ENCODE peak calls at places on chromosomes 4 and X, in four cellular contexts. L is lung microvascular endothelial cell, Y is ELR, D is kidney glomerular epithelial cell. Q is an unnamed sample.

GRCh38 chr4:78688385-78688784 is 87.8 kb upstream of the BMP2K start:
- DNase-seq in L (no peak), Y (peak; percentile 27), D (no peak), Q (no peak)

GRCh38 chr4:125316391-125316780 is 1.6 kb downstream of the FAT4 start:
- DNase-seq in L (peak; percentile 46), Y (peak; percentile 49), D (no peak), Q (peak; percentile 40)

GRCh38 chr4:167021545-167022155 is 212.6 kb downstream of the SPOCK3 start:
- DNase-seq in L (peak; percentile 75), Y (peak; percentile 72), D (peak; percentile 80), Q (peak; percentile 46)

GRCh38 chr4:54683616-54684346 is 26.0 kb downstream of the KIT start:
- DNase-seq in L (peak; percentile 32), Y (peak; percentile 31), D (no peak), Q (no peak)

GRCh38 chrX:51332188-51332942 is at the start of gene NUDT10:
- DNase-seq in L (peak; percentile 2), Y (peak; percentile 0), D (peak; percentile 4), Q (no peak)

GRCh38 chrX:103066606-103067005 is 2.6 kb upstream of the BEX1 start:
- DNase-seq in L (no peak), Y (peak; percentile 73), D (no peak), Q (no peak)

GRCh38 chr4:154781126-154781982 is at the start of gene RBM46:
- DNase-seq in L (no peak), Y (no peak), D (no peak), Q (no peak)

GRCh38 chr4:94307231-94307840 is 35.3 kb downstream of the HPGDS start:
- DNase-seq in L (no peak), Y (peak; percentile 5), D (no peak), Q (no peak)

GRCh38 chr4:24560770-24561415 is 23.5 kb downstream of the DHX15 start:
- DNase-seq in L (peak; percentile 9), Y (peak; percentile 42), D (no peak), Q (no peak)

GRCh38 chrX:81377329-81377728 is 175.4 kb downstream of the SH3BGRL start:
- DNase-seq in L (peak; percentile 37), Y (peak; percentile 28), D (no peak), Q (peak; percentile 15)

GRCh38 chr4:7817877-7818675 is 121.6 kb downstream of the AFAP1 start:
- DNase-seq in L (no peak), Y (no peak), D (no peak), Q (no peak)

GRCh38 chrX:10756365-10756915 is 136.1 kb upstream of the MID1 start:
- DNase-seq in L (no peak), Y (peak; percentile 86), D (peak; percentile 76), Q (peak; percentile 85)

GRCh38 chr4:41377196-41377595 is 120.5 kb downstream of the UCHL1 start:
- DNase-seq in L (no peak), Y (no peak), D (no peak), Q (no peak)

GRCh38 chr4:81472249-81473085 is 760 bp upstream of the RASGEF1B start:
- DNase-seq in L (peak; percentile 62), Y (no peak), D (no peak), Q (no peak)

Q was measured in ACHN.